ENCODE peak calls at places on chromosomes 3 and 15, in four cellular contexts. One of them, this sample, is unnamed.

GRCh38 chr15:76235186-76235826 is 76.0 kb downstream of the ETFA start:
- DNase-seq in cardiac fibroblast: peak
- DNase-seq in MV-4-11: peak
- DNase-seq in Calu3: no peak
- DNase-seq in this sample: peak

GRCh38 chr15:69929905-69930630 is 167.6 kb downstream of the TLE3 start:
- DNase-seq in MV-4-11: no peak
- DNase-seq in cardiac fibroblast: no peak
- DNase-seq in Calu3: no peak
- DNase-seq in this sample: no peak

GRCh38 chr3:149487598-149488197 is 13.2 kb downstream of the TM4SF4 start:
- DNase-seq in cardiac fibroblast: no peak
- DNase-seq in Calu3: peak
- DNase-seq in MV-4-11: peak
- DNase-seq in this sample: no peak

GRCh38 chr15:38263996-38264395 is 11.4 kb downstream of the SPRED1 start:
- DNase-seq in Calu3: no peak
- DNase-seq in cardiac fibroblast: peak
- DNase-seq in MV-4-11: no peak
- DNase-seq in this sample: no peak

GRCh38 chr15:90829942-90830440 is 38.4 kb upstream of the FURIN start:
- DNase-seq in cardiac fibroblast: no peak
- DNase-seq in MV-4-11: peak
- DNase-seq in Calu3: no peak
- DNase-seq in this sample: no peak

GRCh38 chr3:195763843-195764825 is 43.4 kb downstream of the MUC20 start:
- DNase-seq in cardiac fibroblast: no peak
- DNase-seq in Calu3: no peak
- DNase-seq in MV-4-11: no peak
- DNase-seq in this sample: no peak

GRCh38 chr3:19866751-19867347 is 67.2 kb downstream of the EFHB start:
- DNase-seq in Calu3: peak
- DNase-seq in cardiac fibroblast: peak
- DNase-seq in MV-4-11: peak
- DNase-seq in this sample: peak

GRCh38 chr3:171206283-171206682 is 179.8 kb upstream of the SLC2A2 start:
- DNase-seq in cardiac fibroblast: no peak
- DNase-seq in Calu3: no peak
- DNase-seq in MV-4-11: no peak
- DNase-seq in this sample: no peak

GRCh38 chr15:84656972-84657371 is 1.0 kb downstream of the NMB start:
- DNase-seq in Calu3: no peak
- DNase-seq in MV-4-11: no peak
- DNase-seq in cardiac fibroblast: no peak
- DNase-seq in this sample: no peak

GRCh38 chr3:187955076-187955952 is 198.6 kb upstream of the LPP start:
- DNase-seq in Calu3: no peak
- DNase-seq in cardiac fibroblast: peak
- DNase-seq in MV-4-11: peak
- DNase-seq in this sample: peak